ENCODE peak calls at places on chromosomes 6 and 20, in nine cellular contexts. Q, I, T, P, Y, A, M, N and G are unnamed samples.

GRCh38 chr6:5095236-5095635 is 10.1 kb downstream of the PPP1R3G start:
- DNase-seq in Q (no peak), I (no peak), T (no peak), P (no peak), Y (no peak), A (no peak), M (peak), N (no peak), G (peak)

GRCh38 chr20:47688385-47689381 is 96.6 kb downstream of the SULF2 start:
- DNase-seq in Q (no peak), I (no peak), T (no peak), P (no peak), Y (no peak), A (no peak), M (no peak), N (no peak), G (no peak)

GRCh38 chr6:134161036-134161435 is 108.6 kb upstream of the SLC2A12 start:
- DNase-seq in Q (no peak), I (no peak), T (peak), P (no peak), Y (no peak), A (no peak), M (peak), N (peak), G (peak)

GRCh38 chr6:88492824-88493223 is 326.7 kb upstream of the CNR1 start:
- DNase-seq in Q (no peak), I (no peak), T (peak), P (no peak), Y (no peak), A (no peak), M (peak), N (peak), G (no peak)

GRCh38 chr6:13272131-13273046 is 55.9 kb downstream of the TBC1D7 start:
- DNase-seq in Q (no peak), I (no peak), T (no peak), P (no peak), Y (peak), A (no peak), M (peak), N (no peak), G (peak)

GRCh38 chr6:37759221-37760154 is 60.0 kb upstream of the ZFAND3 start:
- DNase-seq in Q (no peak), I (no peak), T (no peak), P (no peak), Y (no peak), A (no peak), M (no peak), N (no peak), G (no peak)

GRCh38 chr6:20312581-20312980 is 89.1 kb upstream of the E2F3 start:
- DNase-seq in Q (no peak), I (peak), T (peak), P (no peak), Y (no peak), A (no peak), M (no peak), N (no peak), G (no peak)

GRCh38 chr6:155050311-155050710 is 55.2 kb downstream of the TIAM2 start:
- DNase-seq in Q (no peak), I (no peak), T (no peak), P (peak), Y (no peak), A (no peak), M (no peak), N (no peak), G (no peak)

GRCh38 chr20:39103305-39103704 is 141.2 kb downstream of the DHX35 start:
- DNase-seq in Q (no peak), I (no peak), T (no peak), P (no peak), Y (no peak), A (no peak), M (no peak), N (no peak), G (no peak)

GRCh38 chr6:145087034-145087433 is 648.3 kb downstream of the EPM2A start:
- DNase-seq in Q (no peak), I (no peak), T (no peak), P (no peak), Y (no peak), A (no peak), M (peak), N (no peak), G (no peak)

GRCh38 chr6:170127151-170127550 is 163.7 kb downstream of the DLL1 start:
- DNase-seq in Q (no peak), I (no peak), T (no peak), P (no peak), Y (no peak), A (no peak), M (no peak), N (no peak), G (no peak)